ENCODE peak calls at places on chromosome 18, in six cellular contexts. X is stimulated activated naive CD8-positive, alpha-beta T cell treated with anti-CD3 and anti-CD28 coated beads, Interleukin-15, Interleukin-2, amounts not matched to agents 100 U/mL and 50 U/mL, for 24 hours; P is effector CD4-positive, alpha-beta T cell; T is RCC 7860; A is COR-L47; F is memory B cell. Y is an unnamed sample.

GRCh38 chr18:74530584-74530862 is 3.8 kb upstream of the CNDP1 start:
- DNase-seq in X (no peak), T (no peak), F (no peak), P (no peak), A (no peak), Y (no peak)

GRCh38 chr18:3248670-3249359 is 1.2 kb downstream of the MYL12A start:
- DNase-seq in F (no peak), P (no peak), A (no peak), X (no peak), T (peak; percentile 46), Y (peak; percentile 48)

GRCh38 chr18:24270937-24271380 is 126.7 kb downstream of the OSBPL1A start:
- DNase-seq in P (no peak), X (no peak), T (no peak), A (no peak), F (no peak), Y (peak; percentile 54)

GRCh38 chr18:5152335-5153020 is 44.6 kb downstream of the AKAIN1 start:
- DNase-seq in X (no peak), F (no peak), P (no peak), T (no peak), A (no peak), Y (no peak)

GRCh38 chr18:9707381-9708056 is 582 bp upstream of the RAB31 start:
- DNase-seq in X (no peak), A (no peak), P (no peak), T (no peak), F (no peak), Y (no peak)

GRCh38 chr18:61893971-61894750 is 1.4 kb upstream of the RNF152 start:
- DNase-seq in F (no peak), X (peak; percentile 71), A (peak; percentile 79), P (peak; percentile 46), T (no peak), Y (peak; percentile 42)

GRCh38 chr18:33440384-33441043 is at the start of gene CCDC178:
- DNase-seq in T (no peak), F (no peak), A (peak; percentile 59), P (no peak), X (no peak), Y (peak; percentile 9)

GRCh38 chr18:45845410-45845809 is 19.9 kb downstream of the SIGLEC15 start:
- DNase-seq in P (no peak), T (no peak), A (no peak), F (no peak), X (no peak), Y (no peak)

GRCh38 chr18:22324191-22325131 is 93.3 kb downstream of the CTAGE1 start:
- DNase-seq in X (peak; percentile 23), T (no peak), P (no peak), F (no peak), A (no peak), Y (no peak)

GRCh38 chr18:52694804-52695203 is 354.8 kb downstream of the DCC start:
- DNase-seq in P (no peak), T (no peak), A (peak; percentile 10), X (no peak), F (no peak), Y (peak; percentile 16)

GRCh38 chr18:3596324-3597158 is 146.6 kb downstream of the TGIF1 start:
- DNase-seq in F (peak; percentile 49), T (peak; percentile 64), A (no peak), X (peak; percentile 59), P (peak; percentile 21), Y (peak; percentile 63)

GRCh38 chr18:75265872-75266271 is 55.3 kb downstream of the TSHZ1 start:
- DNase-seq in A (no peak), X (no peak), P (no peak), T (no peak), F (no peak), Y (no peak)

GRCh38 chr18:43606800-43607199 is 329.5 kb upstream of the SYT4 start:
- DNase-seq in F (no peak), P (no peak), X (no peak), T (no peak), A (no peak), Y (no peak)

GRCh38 chr18:8424917-8425725 is 184.1 kb upstream of the RAB12 start:
- DNase-seq in T (peak; percentile 92), F (no peak), P (no peak), A (no peak), X (no peak), Y (peak; percentile 87)

GRCh38 chr18:79962311-79962710 is 2.1 kb upstream of the HSBP1L1 start:
- DNase-seq in P (no peak), T (no peak), A (no peak), X (no peak), F (no peak), Y (no peak)

GRCh38 chr18:61635901-61636528 is 256.8 kb downstream of the RNF152 start:
- DNase-seq in A (peak; percentile 77), P (peak; percentile 10), T (no peak), X (peak; percentile 30), F (no peak), Y (peak; percentile 37)

GRCh38 chr18:43393174-43393573 is 115.9 kb upstream of the SYT4 start:
- DNase-seq in A (no peak), X (no peak), P (no peak), F (no peak), T (no peak), Y (no peak)

GRCh38 chr18:13273800-13274199 is 55.2 kb downstream of the LDLRAD4 start:
- DNase-seq in T (no peak), X (no peak), A (no peak), P (peak; percentile 24), F (no peak), Y (no peak)

GRCh38 chr18:23244431-23244830 is 109.1 kb downstream of the CABLES1 start:
- DNase-seq in P (no peak), A (no peak), F (no peak), X (no peak), T (no peak), Y (no peak)

GRCh38 chr18:37516361-37516853 is 49.2 kb downstream of the CELF4 start:
- DNase-seq in P (no peak), X (no peak), F (no peak), A (peak; percentile 32), T (no peak), Y (no peak)

GRCh38 chr18:6591491-6591890 is 138.0 kb upstream of the ARHGAP28 start:
- DNase-seq in A (no peak), F (no peak), T (peak; percentile 8), X (no peak), P (no peak), Y (no peak)

Y was measured in ACHN.